ENCODE peak calls at places on chromosome 5, in six cellular contexts. One of them, this sample, is unnamed.

GRCh38 chr5:153565822-153566221 is 75.4 kb downstream of the GRIA1 start:
- DNase-seq in ovary: no peak
- DNase-seq in GM12892: no peak
- DNase-seq in thyroid gland: no peak
- DNase-seq in stomach: no peak
- DNase-seq in A549: no peak
- DNase-seq in this sample: peak; percentile 76

GRCh38 chr5:154194348-154195329 is 4.1 kb downstream of the GALNT10 start:
- DNase-seq in ovary: no peak
- DNase-seq in stomach: peak; percentile 45
- DNase-seq in thyroid gland: peak; percentile 43
- DNase-seq in A549: no peak
- DNase-seq in GM12892: no peak
- DNase-seq in this sample: peak; percentile 73

GRCh38 chr5:90930756-90931431 is 372.3 kb downstream of the ADGRV1 start:
- DNase-seq in A549: no peak
- DNase-seq in thyroid gland: no peak
- DNase-seq in ovary: no peak
- DNase-seq in stomach: no peak
- DNase-seq in GM12892: no peak
- DNase-seq in this sample: peak; percentile 19

GRCh38 chr5:160508780-160509361 is 87.2 kb downstream of the PTTG1 start:
- DNase-seq in GM12892: peak; percentile 43
- DNase-seq in thyroid gland: peak; percentile 54
- DNase-seq in ovary: no peak
- DNase-seq in stomach: peak; percentile 53
- DNase-seq in A549: peak; percentile 79
- DNase-seq in this sample: peak; percentile 83

GRCh38 chr5:78896128-78896527 is 89.0 kb downstream of the ARSB start:
- DNase-seq in GM12892: no peak
- DNase-seq in ovary: no peak
- DNase-seq in A549: no peak
- DNase-seq in thyroid gland: no peak
- DNase-seq in stomach: no peak
- DNase-seq in this sample: peak; percentile 90

GRCh38 chr5:132459031-132459982 is 31.3 kb downstream of the IRF1 start:
- DNase-seq in GM12892: no peak
- DNase-seq in thyroid gland: no peak
- DNase-seq in ovary: no peak
- DNase-seq in stomach: peak; percentile 49
- DNase-seq in A549: no peak
- DNase-seq in this sample: peak; percentile 75

GRCh38 chr5:44729536-44729935 is 79.2 kb upstream of the MRPS30 start:
- DNase-seq in thyroid gland: no peak
- DNase-seq in ovary: no peak
- DNase-seq in GM12892: no peak
- DNase-seq in stomach: no peak
- DNase-seq in A549: no peak
- DNase-seq in this sample: no peak

GRCh38 chr5:176570044-176570443 is 20.9 kb downstream of the CDHR2 start:
- DNase-seq in thyroid gland: no peak
- DNase-seq in GM12892: no peak
- DNase-seq in stomach: no peak
- DNase-seq in A549: no peak
- DNase-seq in ovary: no peak
- DNase-seq in this sample: peak; percentile 48

GRCh38 chr5:72036951-72037350 is 70.3 kb upstream of the MAP1B start:
- DNase-seq in ovary: no peak
- DNase-seq in thyroid gland: no peak
- DNase-seq in stomach: no peak
- DNase-seq in GM12892: no peak
- DNase-seq in A549: no peak
- DNase-seq in this sample: peak; percentile 4

GRCh38 chr5:32233696-32234447 is 59.8 kb upstream of the GOLPH3 start:
- DNase-seq in stomach: peak; percentile 76
- DNase-seq in ovary: peak; percentile 41
- DNase-seq in GM12892: no peak
- DNase-seq in A549: no peak
- DNase-seq in thyroid gland: peak; percentile 29
- DNase-seq in this sample: peak; percentile 69

GRCh38 chr5:112697833-112698232 is 39.9 kb upstream of the APC start:
- DNase-seq in thyroid gland: no peak
- DNase-seq in stomach: no peak
- DNase-seq in A549: no peak
- DNase-seq in GM12892: no peak
- DNase-seq in ovary: no peak
- DNase-seq in this sample: no peak

GRCh38 chr5:133854554-133854953 is 113.9 kb downstream of the C5orf15 start:
- DNase-seq in thyroid gland: no peak
- DNase-seq in stomach: peak; percentile 16
- DNase-seq in A549: no peak
- DNase-seq in GM12892: no peak
- DNase-seq in ovary: no peak
- DNase-seq in this sample: no peak

GRCh38 chr5:141330299-141331080 is at the start of gene PCDHGA1:
- DNase-seq in GM12892: no peak
- DNase-seq in stomach: no peak
- DNase-seq in thyroid gland: no peak
- DNase-seq in A549: peak; percentile 57
- DNase-seq in ovary: no peak
- DNase-seq in this sample: peak; percentile 75

GRCh38 chr5:125227333-125228075 is 481.1 kb upstream of the ZNF608 start:
- DNase-seq in A549: peak; percentile 1
- DNase-seq in thyroid gland: peak; percentile 5
- DNase-seq in ovary: no peak
- DNase-seq in GM12892: no peak
- DNase-seq in stomach: no peak
- DNase-seq in this sample: peak; percentile 26

GRCh38 chr5:115260248-115260647 is 2.4 kb downstream of the PGGT1B start:
- DNase-seq in stomach: no peak
- DNase-seq in thyroid gland: no peak
- DNase-seq in ovary: no peak
- DNase-seq in A549: no peak
- DNase-seq in GM12892: no peak
- DNase-seq in this sample: no peak

GRCh38 chr5:115265220-115265619 is 2.5 kb upstream of the PGGT1B start:
- DNase-seq in stomach: no peak
- DNase-seq in ovary: no peak
- DNase-seq in thyroid gland: no peak
- DNase-seq in GM12892: no peak
- DNase-seq in A549: no peak
- DNase-seq in this sample: no peak

GRCh38 chr5:115264786-115265185 is 2.1 kb upstream of the PGGT1B start:
- DNase-seq in stomach: no peak
- DNase-seq in A549: no peak
- DNase-seq in thyroid gland: no peak
- DNase-seq in GM12892: no peak
- DNase-seq in ovary: no peak
- DNase-seq in this sample: no peak

GRCh38 chr5:115262066-115262404 is 642 bp downstream of the PGGT1B start:
- DNase-seq in thyroid gland: no peak
- DNase-seq in stomach: no peak
- DNase-seq in ovary: no peak
- DNase-seq in A549: peak; percentile 10
- DNase-seq in GM12892: no peak
- DNase-seq in this sample: peak; percentile 8

DNA sequence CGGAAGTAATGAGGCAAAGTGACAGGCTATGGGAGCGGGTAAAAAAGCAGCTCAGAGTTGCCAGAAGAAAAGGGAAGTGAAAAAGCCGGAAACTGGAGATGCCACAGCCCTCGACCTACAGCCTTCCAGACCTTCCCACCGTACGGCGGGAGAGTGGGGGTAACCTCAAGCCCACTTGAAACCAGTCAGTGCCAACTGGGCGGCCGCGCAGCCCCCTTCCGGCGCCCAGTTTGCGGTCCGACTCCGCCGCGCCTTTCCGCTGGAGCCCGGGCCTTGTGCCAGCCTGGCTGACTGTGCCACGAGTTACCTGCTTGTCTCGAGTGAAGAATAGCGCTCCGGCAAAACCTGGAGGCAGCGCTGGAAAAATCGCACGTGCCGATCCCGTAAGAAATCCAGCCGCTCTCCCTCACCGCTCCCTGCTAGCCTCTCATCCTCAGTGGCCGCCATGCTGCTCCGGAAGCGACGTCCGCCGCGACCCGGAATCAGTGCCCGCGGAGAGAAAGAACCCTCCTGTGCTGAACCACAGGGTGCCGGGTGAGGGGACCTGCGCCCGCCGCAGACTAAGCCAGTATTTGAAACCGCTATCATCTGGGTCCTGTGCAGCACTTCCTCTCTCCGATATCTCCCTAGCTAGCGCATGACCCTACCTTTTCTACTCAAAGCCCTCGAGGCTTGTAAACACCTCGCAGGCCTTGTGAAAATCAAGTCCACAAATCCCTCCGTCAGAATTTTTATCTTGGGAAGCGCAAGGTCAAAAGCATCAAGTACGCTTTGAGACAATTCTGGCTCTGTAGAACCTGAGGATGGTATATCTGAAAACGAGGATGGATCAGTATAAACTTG is at the start of gene PGGT1B:
- DNase-seq in GM12892: peak; percentile 48
- DNase-seq in stomach: peak; percentile 77
- DNase-seq in ovary: peak; percentile 65
- DNase-seq in A549: peak; percentile 54
- DNase-seq in thyroid gland: peak; percentile 67
- DNase-seq in this sample: peak; percentile 55
- TF ChIP-seq POLR2A in GM12892: peak; percentile 89
- TF ChIP-seq POLR2A in stomach: no peak
- TF ChIP-seq POLR2A in ovary: no peak
- TF ChIP-seq POLR2A in A549: peak; percentile 88
- TF ChIP-seq POLR2A in thyroid gland: peak; percentile 66
- TF ChIP-seq POLR2A in this sample: peak; percentile 78

GRCh38 chr5:149487672-149488071 is 63.6 kb downstream of the CSNK1A1 start:
- DNase-seq in thyroid gland: no peak
- DNase-seq in ovary: no peak
- DNase-seq in GM12892: no peak
- DNase-seq in stomach: no peak
- DNase-seq in A549: no peak
- DNase-seq in this sample: no peak

GRCh38 chr5:149486726-149487635 is 64.3 kb downstream of the CSNK1A1 start:
- DNase-seq in ovary: no peak
- DNase-seq in thyroid gland: no peak
- DNase-seq in A549: no peak
- DNase-seq in GM12892: no peak
- DNase-seq in stomach: no peak
- DNase-seq in this sample: peak; percentile 70

GRCh38 chr5:149488645-149489306 is 62.5 kb downstream of the CSNK1A1 start:
- DNase-seq in thyroid gland: no peak
- DNase-seq in ovary: no peak
- DNase-seq in GM12892: no peak
- DNase-seq in stomach: no peak
- DNase-seq in A549: no peak
- DNase-seq in this sample: no peak

GRCh38 chr5:149489605-149490037 is 61.6 kb downstream of the CSNK1A1 start:
- DNase-seq in A549: no peak
- DNase-seq in stomach: no peak
- DNase-seq in ovary: peak; percentile 45
- DNase-seq in thyroid gland: no peak
- DNase-seq in GM12892: no peak
- DNase-seq in this sample: peak; percentile 43

DNA sequence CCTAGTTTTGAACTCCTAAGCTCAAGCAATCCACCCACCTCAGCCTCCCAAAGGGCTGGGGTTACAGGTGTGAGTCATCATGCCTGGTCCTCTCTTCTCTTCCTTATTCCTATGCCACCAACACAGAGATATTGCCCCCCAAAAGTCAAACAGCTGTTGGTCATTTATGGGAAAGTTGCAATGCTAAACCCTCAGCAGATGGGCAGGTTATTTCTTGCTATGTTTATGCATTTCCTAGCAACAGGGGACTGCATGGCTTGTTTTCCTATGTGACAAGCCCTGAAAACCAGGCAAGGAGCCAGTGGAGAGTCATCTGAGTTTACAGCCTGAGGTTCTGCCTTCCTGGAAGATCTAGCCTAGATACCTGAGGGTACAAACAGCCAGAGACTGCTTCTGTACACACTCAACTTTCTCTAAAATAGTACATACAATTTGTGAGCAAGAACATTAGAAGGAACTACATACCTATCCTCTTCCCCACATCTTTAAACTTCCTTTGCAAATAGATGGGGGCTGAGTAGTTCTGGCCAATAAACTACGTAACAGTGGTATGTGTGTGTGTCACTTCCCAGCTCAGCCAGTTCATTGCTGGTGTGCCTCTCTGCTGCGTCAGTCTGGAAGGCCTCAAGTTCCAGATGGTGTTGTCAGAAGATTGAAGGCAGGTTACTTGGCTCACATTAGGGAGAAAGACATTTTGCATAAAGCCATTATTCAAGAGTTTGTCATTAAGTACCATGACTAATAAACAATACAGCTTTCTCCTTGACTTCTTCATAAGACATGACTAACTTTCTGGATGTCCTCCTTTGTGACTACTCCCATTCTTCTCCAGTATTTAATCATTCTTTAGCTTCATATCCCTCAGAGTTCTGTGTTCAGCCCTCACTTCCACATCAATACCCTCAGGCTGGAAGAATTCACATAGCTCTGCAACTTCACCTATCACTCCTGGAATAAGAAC is 65.3 kb downstream of the CSNK1A1 start:
- DNase-seq in thyroid gland: peak; percentile 63
- DNase-seq in A549: peak; percentile 63
- DNase-seq in stomach: peak; percentile 79
- DNase-seq in GM12892: no peak
- DNase-seq in ovary: no peak
- DNase-seq in this sample: peak; percentile 100
- TF ChIP-seq POLR2A in thyroid gland: no peak
- TF ChIP-seq POLR2A in A549: no peak
- TF ChIP-seq POLR2A in stomach: no peak
- TF ChIP-seq POLR2A in GM12892: no peak
- TF ChIP-seq POLR2A in ovary: no peak
- TF ChIP-seq POLR2A in this sample: peak; percentile 69

GRCh38 chr5:169873642-169874041 is 106.7 kb downstream of the INSYN2B start:
- DNase-seq in thyroid gland: peak; percentile 63
- DNase-seq in stomach: no peak
- DNase-seq in ovary: no peak
- DNase-seq in A549: no peak
- DNase-seq in GM12892: no peak
- DNase-seq in this sample: peak; percentile 67
- TF ChIP-seq POLR2A in thyroid gland: no peak
- TF ChIP-seq POLR2A in stomach: no peak
- TF ChIP-seq POLR2A in ovary: no peak
- TF ChIP-seq POLR2A in A549: no peak
- TF ChIP-seq POLR2A in GM12892: no peak
- TF ChIP-seq POLR2A in this sample: no peak

GRCh38 chr5:179620703-179621350 is 2.6 kb downstream of the HNRNPH1 start:
- DNase-seq in stomach: no peak
- DNase-seq in GM12892: no peak
- DNase-seq in ovary: no peak
- DNase-seq in thyroid gland: no peak
- DNase-seq in A549: no peak
- DNase-seq in this sample: no peak

GRCh38 chr5:179619776-179620175 is 3.7 kb downstream of the HNRNPH1 start:
- DNase-seq in A549: no peak
- DNase-seq in ovary: no peak
- DNase-seq in stomach: no peak
- DNase-seq in GM12892: no peak
- DNase-seq in thyroid gland: no peak
- DNase-seq in this sample: peak; percentile 52

GRCh38 chr5:179618923-179619554 is 4.4 kb downstream of the HNRNPH1 start:
- DNase-seq in ovary: no peak
- DNase-seq in thyroid gland: no peak
- DNase-seq in stomach: no peak
- DNase-seq in A549: no peak
- DNase-seq in GM12892: no peak
- DNase-seq in this sample: no peak

GRCh38 chr5:179621551-179621971 is 1.9 kb downstream of the HNRNPH1 start:
- DNase-seq in A549: no peak
- DNase-seq in thyroid gland: no peak
- DNase-seq in stomach: no peak
- DNase-seq in ovary: no peak
- DNase-seq in GM12892: no peak
- DNase-seq in this sample: no peak

GRCh38 chr5:179620293-179620692 is 3.2 kb downstream of the HNRNPH1 start:
- DNase-seq in stomach: no peak
- DNase-seq in thyroid gland: no peak
- DNase-seq in GM12892: no peak
- DNase-seq in A549: no peak
- DNase-seq in ovary: no peak
- DNase-seq in this sample: no peak
- TF ChIP-seq POLR2A in stomach: no peak
- TF ChIP-seq POLR2A in thyroid gland: no peak
- TF ChIP-seq POLR2A in GM12892: no peak
- TF ChIP-seq POLR2A in A549: no peak
- TF ChIP-seq POLR2A in ovary: no peak
- TF ChIP-seq POLR2A in this sample: no peak

This sample was measured in IMR-90.